ENCODE peak calls at places on chromosome 15, in nine cellular contexts. P, Q, T, J, X, S, L, U and W are unnamed samples.
A peak's percentile ranks its signal among the peaks of the same experiment; 100 is the strongest.

GRCh38 chr15:43511012-43511885 is 6.2 kb upstream of the MAP1A start:
- DNase-seq in S (no peak), U (no peak), Q (peak; percentile 63), L (no peak), P (peak; percentile 10), X (no peak), T (no peak), J (no peak), W (peak; percentile 21)

GRCh38 chr15:55649058-55649423 is 60.9 kb upstream of the PYGO1 start:
- DNase-seq in P (no peak), L (no peak), T (peak; percentile 25), J (peak; percentile 67), S (peak; percentile 80), Q (no peak), X (peak; percentile 54), U (no peak), W (peak; percentile 67)

GRCh38 chr15:40283615-40284306 is 897 bp upstream of the ANKRD63 start:
- DNase-seq in P (no peak), L (no peak), X (no peak), T (no peak), U (no peak), S (no peak), J (no peak), Q (no peak), W (no peak)

GRCh38 chr15:40266828-40267304 is 16.0 kb downstream of the ANKRD63 start:
- DNase-seq in S (peak; percentile 97), U (peak; percentile 52), X (peak; percentile 95), Q (no peak), J (peak; percentile 95), P (no peak), L (no peak), T (peak; percentile 70), W (peak; percentile 92)

GRCh38 chr15:78259232-78259631 is 5.1 kb upstream of the DNAJA4 start:
- DNase-seq in J (no peak), T (no peak), P (no peak), Q (no peak), U (no peak), L (no peak), X (no peak), S (no peak), W (no peak)

GRCh38 chr15:29268706-29269484 is 727 bp downstream of the NSMCE3 start:
- DNase-seq in T (no peak), S (peak; percentile 34), P (peak; percentile 39), Q (peak; percentile 57), J (peak; percentile 36), L (peak; percentile 59), X (peak; percentile 46), U (peak; percentile 32), W (peak; percentile 43)

GRCh38 chr15:64894395-64895056 is 17.2 kb upstream of the ANKDD1A start:
- DNase-seq in X (no peak), S (no peak), U (no peak), Q (peak; percentile 75), J (no peak), T (no peak), L (peak; percentile 64), P (peak; percentile 67), W (no peak)

GRCh38 chr15:30042556-30042955 is 40.2 kb upstream of the GOLGA8J start:
- DNase-seq in T (no peak), Q (no peak), S (peak; percentile 19), P (no peak), J (peak; percentile 55), L (no peak), X (no peak), U (no peak), W (peak; percentile 53)

GRCh38 chr15:88880944-88881740 is 14.2 kb downstream of the HAPLN3 start:
- DNase-seq in U (no peak), L (no peak), J (no peak), X (no peak), P (no peak), Q (no peak), T (no peak), S (no peak), W (no peak)

GRCh38 chr15:88877415-88877814 is 17.9 kb downstream of the HAPLN3 start:
- DNase-seq in Q (no peak), X (no peak), P (no peak), J (no peak), L (no peak), U (no peak), T (no peak), S (no peak), W (no peak)

GRCh38 chr15:88881781-88882180 is 13.6 kb downstream of the HAPLN3 start:
- DNase-seq in U (no peak), Q (no peak), S (no peak), X (peak; percentile 21), P (no peak), L (no peak), T (no peak), J (no peak), W (no peak)

GRCh38 chr15:88877906-88878305 is 17.4 kb downstream of the HAPLN3 start:
- DNase-seq in X (no peak), P (no peak), T (no peak), L (no peak), Q (no peak), J (no peak), S (no peak), U (no peak), W (no peak)

DNA sequence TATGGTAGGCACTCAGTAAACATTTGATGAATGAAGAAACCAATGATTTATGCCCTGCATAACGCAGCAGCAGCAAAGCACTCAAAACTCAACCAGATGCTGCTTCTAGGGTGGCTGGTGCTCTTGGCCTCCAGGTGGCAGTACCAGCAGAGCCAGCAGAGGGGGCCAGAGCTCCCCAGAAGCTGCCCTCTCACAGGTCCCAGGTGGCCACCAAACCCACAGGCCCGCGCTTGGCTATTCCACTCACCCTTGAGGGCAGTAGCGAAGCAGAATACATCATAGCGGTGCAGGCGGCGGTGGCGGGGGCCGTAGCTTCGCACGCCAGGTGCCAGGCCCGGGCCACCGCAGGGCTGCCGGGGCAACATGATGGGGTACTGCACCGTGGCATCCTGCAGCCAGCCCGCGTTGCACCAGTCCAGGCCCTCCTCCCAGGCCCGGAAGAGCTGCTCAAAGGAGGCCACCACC is 16.6 kb downstream of the HAPLN3 start:
- DNase-seq in S (peak; percentile 35), J (peak; percentile 30), T (no peak), Q (peak; percentile 87), U (no peak), L (peak; percentile 71), P (peak; percentile 81), X (peak; percentile 58), W (peak; percentile 34)
- TF ChIP-seq CTCF in S (peak; percentile 73), J (peak; percentile 91), T (peak; percentile 91), Q (peak; percentile 89), U (peak; percentile 14), L (peak; percentile 47), P (peak; percentile 65), X (peak; percentile 87), W (peak; percentile 75)

GRCh38 chr15:36965561-36966342 is 134.6 kb downstream of the MEIS2 start:
- DNase-seq in J (peak; percentile 14), S (no peak), P (no peak), X (no peak), Q (no peak), U (peak; percentile 32), L (no peak), T (no peak), W (peak; percentile 58)
- TF ChIP-seq CTCF in J (no peak), S (no peak), P (no peak), X (no peak), Q (no peak), U (no peak), L (no peak), T (no peak), W (no peak)

GRCh38 chr15:75178938-75179772 is 22.5 kb upstream of the C15orf39 start:
- DNase-seq in U (no peak), L (no peak), X (no peak), T (no peak), S (no peak), P (no peak), Q (no peak), J (no peak), W (no peak)

GRCh38 chr15:75181780-75182179 is 19.9 kb upstream of the C15orf39 start:
- DNase-seq in J (no peak), X (no peak), Q (no peak), L (no peak), U (no peak), P (no peak), T (no peak), S (no peak), W (peak; percentile 55)

GRCh38 chr15:75179773-75180140 is 21.9 kb upstream of the C15orf39 start:
- DNase-seq in X (no peak), L (no peak), Q (no peak), S (no peak), P (no peak), J (no peak), U (no peak), T (no peak), W (no peak)

GRCh38 chr15:75185271-75186029 is 16.2 kb upstream of the C15orf39 start:
- DNase-seq in L (no peak), U (no peak), S (no peak), J (no peak), X (no peak), T (no peak), Q (no peak), P (no peak), W (no peak)

DNA sequence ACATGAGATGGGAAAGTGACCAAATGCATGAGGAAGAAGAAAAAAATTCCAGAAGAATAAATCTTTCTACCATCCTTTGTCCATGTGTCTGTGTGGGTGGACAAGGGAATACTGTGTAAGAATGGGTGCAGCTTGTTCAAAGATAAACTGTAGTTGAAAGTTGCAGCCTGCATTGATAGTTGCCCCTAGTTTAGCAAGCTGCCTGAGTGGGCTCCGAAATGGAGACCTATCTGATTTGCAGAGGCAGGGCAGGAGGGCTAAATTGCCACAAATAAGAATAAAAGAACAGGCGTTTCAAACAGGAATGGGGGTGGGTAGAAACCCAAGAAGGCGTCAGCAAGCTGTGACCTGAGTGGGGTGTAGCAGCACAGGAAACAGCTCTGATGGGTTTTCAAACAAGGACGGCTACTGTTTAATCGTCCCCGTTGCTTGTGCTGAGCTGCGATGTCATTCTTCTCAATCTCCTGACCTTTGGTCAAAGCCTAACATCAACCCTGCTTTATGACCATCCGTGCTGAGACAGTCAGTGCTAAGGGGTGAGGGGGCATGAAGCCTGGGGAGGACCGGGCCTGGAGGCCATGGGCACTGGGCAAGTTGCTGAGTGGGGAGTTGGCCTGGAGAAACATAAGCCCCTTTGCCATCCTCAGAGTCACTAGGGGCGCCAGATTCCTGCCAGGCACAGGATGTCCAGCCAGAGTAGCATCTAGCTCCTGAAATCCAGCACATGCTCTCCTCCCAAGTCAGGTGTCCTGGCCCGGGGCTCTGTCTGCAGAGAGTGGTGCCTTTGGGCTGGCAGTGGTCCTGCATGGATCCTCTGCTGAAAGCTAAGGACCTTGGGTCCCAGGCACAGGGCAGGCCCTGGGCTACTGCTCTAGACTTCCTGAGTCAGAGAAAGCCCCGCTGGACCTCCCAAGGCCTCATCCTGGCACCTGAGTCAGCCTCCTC is 19.2 kb upstream of the C15orf39 start:
- DNase-seq in L (no peak), P (peak; percentile 17), J (no peak), S (peak; percentile 28), X (no peak), U (no peak), T (no peak), Q (peak; percentile 56), W (no peak)
- TF ChIP-seq CTCF in L (no peak), P (peak; percentile 0), J (no peak), S (no peak), X (no peak), U (no peak), T (no peak), Q (peak; percentile 41), W (no peak)

DNA sequence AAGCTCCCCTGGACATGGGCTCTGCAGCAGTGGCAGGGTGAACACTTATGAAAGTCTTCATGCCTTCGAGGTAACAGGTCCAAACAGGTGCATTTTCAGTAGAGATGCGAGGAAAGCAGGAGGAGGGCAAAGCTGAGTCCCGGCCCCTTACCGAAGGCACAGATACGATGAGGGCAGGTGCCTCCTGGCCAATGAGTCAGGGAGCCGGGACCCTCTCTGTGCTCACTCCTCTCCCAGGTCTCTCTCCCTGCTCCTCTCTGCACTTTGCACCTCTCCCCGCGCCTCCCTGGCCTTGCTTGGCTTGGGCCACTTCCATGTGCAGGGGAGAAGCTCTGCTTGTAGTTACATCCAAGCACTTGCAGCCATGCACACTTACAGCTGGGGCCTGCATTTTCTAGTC is 187.1 kb downstream of the ATP10A start:
- DNase-seq in X (no peak), S (no peak), U (no peak), P (no peak), Q (no peak), L (no peak), T (no peak), J (no peak), W (no peak)
- TF ChIP-seq CTCF in X (no peak), S (no peak), U (no peak), P (no peak), Q (no peak), L (no peak), T (no peak), J (no peak), W (no peak)